ENCODE peak calls at places on chromosomes 11 and 22, in four cellular contexts. T is transverse colon, F is stomach, J is BE2C. H is an unnamed sample.

GRCh38 chr22:50274311-50274710 is 4.1 kb upstream of the MAPK11 start:
- DNase-seq in F (peak), T (peak), J (peak), H (peak)

GRCh38 chr11:12802418-12803085 is 128.3 kb downstream of the TEAD1 start:
- DNase-seq in F (peak), T (peak), J (peak), H (peak)

GRCh38 chr11:119590651-119591308 is 138.2 kb downstream of the NECTIN1 start:
- DNase-seq in F (peak), T (no peak), J (no peak), H (no peak)

GRCh38 chr11:129694966-129695365 is 120.7 kb upstream of the TMEM45B start:
- DNase-seq in F (no peak), J (no peak), T (no peak), H (no peak)

GRCh38 chr22:50439314-50440250 is 35.3 kb downstream of the SBF1 start:
- DNase-seq in F (no peak), J (peak), T (no peak), H (no peak)

GRCh38 chr22:30325724-30326703 is 727 bp downstream of the TBC1D10A start:
- DNase-seq in T (peak), F (peak), J (no peak), H (peak)

GRCh38 chr22:46149493-46149997 is 781 bp upstream of the PPARA start:
- DNase-seq in T (peak), J (no peak), F (peak), H (peak)

GRCh38 chr11:123653997-123654565 is 343 bp downstream of the SCN3B start:
- DNase-seq in J (no peak), T (peak), F (peak), H (peak)

GRCh38 chr11:45097721-45098493 is 48.5 kb upstream of the PRDM11 start:
- DNase-seq in F (no peak), J (no peak), T (peak), H (peak)

GRCh38 chr11:96643173-96643572 is 253.4 kb downstream of the JRKL start:
- DNase-seq in J (no peak), F (no peak), T (no peak), H (no peak)

GRCh38 chr11:7486731-7487130 is 1.4 kb downstream of the OLFML1 start:
- DNase-seq in J (no peak), F (no peak), T (no peak), H (peak)

GRCh38 chr11:61826930-61827572 is 1.0 kb upstream of the FADS2 start:
- DNase-seq in T (no peak), F (no peak), J (no peak), H (no peak)

GRCh38 chr11:111834432-111835163 is 36.8 kb downstream of the ALG9 start:
- DNase-seq in T (no peak), J (no peak), F (no peak), H (no peak)

GRCh38 chr11:2088284-2088683 is 50.9 kb downstream of the IGF2 start:
- DNase-seq in T (no peak), J (no peak), F (peak), H (no peak)

GRCh38 chr22:34736081-34736480 is 329.9 kb upstream of the ISX start:
- DNase-seq in T (no peak), F (no peak), J (no peak), H (no peak)

GRCh38 chr11:555500-556174 is 4.9 kb downstream of the LMNTD2 start:
- DNase-seq in J (no peak), F (no peak), T (no peak), H (peak)

GRCh38 chr11:19903620-19904069 is 191.0 kb downstream of the NAV2 start:
- DNase-seq in J (peak), T (peak), F (peak), H (peak)

GRCh38 chr11:70306586-70307033 is 36.1 kb downstream of the PPFIA1 start:
- DNase-seq in T (no peak), J (no peak), F (no peak), H (no peak)

GRCh38 chr11:12577746-12578644 is 96.2 kb upstream of the TEAD1 start:
- DNase-seq in F (no peak), J (no peak), T (no peak), H (no peak)

GRCh38 chr22:17260950-17261349 is 41.7 kb upstream of the ADA2 start:
- DNase-seq in J (no peak), T (no peak), F (no peak), H (no peak)

GRCh38 chr22:32389685-32390084 is 22.4 kb downstream of the RTCB start:
- DNase-seq in J (peak), F (no peak), T (no peak), H (peak)

GRCh38 chr11:35377262-35377661 is 42.1 kb downstream of the SLC1A2 start:
- DNase-seq in J (no peak), F (no peak), T (no peak), H (no peak)

GRCh38 chr11:101867951-101868350 is 46.9 kb upstream of the CEP126 start:
- DNase-seq in T (no peak), F (no peak), J (no peak), H (no peak)

GRCh38 chr11:109798521-109798920 is 294.7 kb upstream of the ZC3H12C start:
- DNase-seq in J (no peak), T (no peak), F (no peak), H (no peak)

GRCh38 chr11:38160433-38160832 is 1562.4 kb upstream of the RAG2 start:
- DNase-seq in J (no peak), T (no peak), F (no peak), H (no peak)

GRCh38 chr11:48006301-48006992 is 26.1 kb downstream of the PTPRJ start:
- DNase-seq in J (no peak), F (no peak), T (no peak), H (no peak)

GRCh38 chr22:37557321-37558001 is 2.8 kb upstream of the CDC42EP1 start:
- DNase-seq in F (no peak), J (no peak), T (no peak), H (no peak)

GRCh38 chr11:100925935-100926334 is 203.7 kb downstream of the PGR start:
- DNase-seq in J (no peak), F (no peak), T (no peak), H (no peak)

GRCh38 chr22:46085831-46086576 is 64.3 kb upstream of the PPARA start:
- DNase-seq in T (peak), F (peak), J (peak), H (no peak)

GRCh38 chr11:80103149-80103859 is 662.5 kb upstream of the TENM4 start:
- DNase-seq in J (no peak), T (no peak), F (no peak), H (no peak)

GRCh38 chr11:34243620-34244493 is 114.0 kb downstream of the ABTB2 start:
- DNase-seq in F (peak), J (no peak), T (peak), H (peak)

GRCh38 chr11:30282289-30282631 is 40.6 kb upstream of the ARL14EP start:
- DNase-seq in J (no peak), T (peak), F (no peak), H (no peak)

GRCh38 chr11:129427376-129427775 is 51.7 kb downstream of the BARX2 start:
- DNase-seq in T (no peak), F (no peak), J (no peak), H (no peak)

GRCh38 chr22:48517039-48518030 is 1310.3 kb downstream of the BRD1 start:
- DNase-seq in F (no peak), J (no peak), T (no peak), H (no peak)

GRCh38 chr22:43488031-43488892 is 76.4 kb downstream of the MPPED1 start:
- DNase-seq in J (no peak), F (no peak), T (no peak), H (no peak)

GRCh38 chr11:16611395-16612233 is 126.8 kb upstream of the C11orf58 start:
- DNase-seq in T (no peak), F (no peak), J (no peak), H (no peak)

GRCh38 chr11:65440831-65441499 is 18.4 kb downstream of the NEAT1 start:
- DNase-seq in T (no peak), F (no peak), J (no peak), H (peak)

GRCh38 chr11:125626381-125626950 is 1.5 kb downstream of the CHEK1 start:
- DNase-seq in J (no peak), F (no peak), T (no peak), H (no peak)

GRCh38 chr11:72102631-72102945 is 509 bp downstream of the LAMTOR1 start:
- DNase-seq in J (no peak), T (no peak), F (no peak), H (no peak)

GRCh38 chr11:72102946-72103753 is at the start of gene LAMTOR1:
- DNase-seq in J (peak), T (peak), F (peak), H (peak)

GRCh38 chr11:72102162-72102561 is 935 bp downstream of the LAMTOR1 start:
- DNase-seq in T (no peak), J (no peak), F (no peak), H (no peak)

GRCh38 chr11:72105888-72106287 is at the start of gene TOMT:
- DNase-seq in J (no peak), F (no peak), T (no peak), H (no peak)

GRCh38 chr11:72103754-72104167 is 664 bp upstream of the LAMTOR1 start:
- DNase-seq in T (no peak), J (no peak), F (no peak), H (no peak)
- H3K4me3 ChIP-seq in T (peak), J (peak), F (peak), H (no peak)

DNA sequence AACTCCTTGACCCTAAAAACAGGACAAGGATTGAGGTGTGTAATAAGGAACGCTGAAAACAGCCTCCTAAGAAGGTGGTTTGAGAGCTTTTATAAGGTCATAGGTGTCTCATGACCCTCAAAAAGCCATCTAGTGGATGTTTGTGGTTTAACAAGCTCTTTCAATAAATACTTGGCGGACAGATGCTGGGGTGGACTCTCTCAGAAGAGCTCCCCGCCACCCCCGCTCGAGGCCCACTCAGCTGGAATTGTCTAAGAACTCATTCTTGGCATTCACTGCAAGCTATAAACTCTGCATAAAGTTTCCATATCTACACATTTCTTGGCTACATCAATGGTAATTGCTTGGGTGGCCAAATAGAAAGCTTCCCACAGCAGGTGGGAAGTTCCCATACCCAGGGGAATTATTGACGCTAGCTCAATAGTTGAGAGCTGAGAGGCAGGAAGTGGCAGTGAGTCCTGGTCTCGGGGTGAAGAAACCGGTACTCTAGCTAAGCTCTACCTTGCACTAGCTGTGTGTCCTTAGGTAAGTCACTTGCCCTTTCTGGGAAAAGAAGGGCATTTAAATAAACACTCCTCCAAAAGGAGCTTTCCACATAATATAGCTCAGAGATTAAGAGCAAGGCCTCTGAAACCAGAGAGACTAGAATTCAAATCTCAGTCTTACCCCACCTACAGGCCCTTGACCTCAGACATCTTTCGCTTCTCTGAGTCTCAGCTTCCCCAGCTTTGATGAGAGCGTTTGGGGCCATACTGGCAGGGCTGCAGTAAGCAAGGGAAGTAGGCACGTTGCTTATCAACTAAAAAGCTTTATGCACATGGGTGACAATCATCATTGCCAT is 6.4 kb downstream of the MS4A15 start:
- DNase-seq in T (no peak), J (no peak), F (no peak), H (no peak)
- TF ChIP-seq CTCF in T (peak), J (peak), F (no peak), H (no peak)

GRCh38 chr11:10908215-10908990 is 50.5 kb upstream of the ZBED5 start:
- DNase-seq in F (no peak), J (no peak), T (no peak), H (peak)
- H3K4me3 ChIP-seq in F (no peak), J (no peak), T (no peak), H (no peak)

GRCh38 chr22:19914201-19914943 is 27.2 kb upstream of the COMT start:
- DNase-seq in F (no peak), T (no peak), J (no peak), H (no peak)

GRCh38 chr22:19911540-19912235 is 29.9 kb upstream of the COMT start:
- DNase-seq in T (no peak), J (no peak), F (no peak), H (no peak)

GRCh38 chr22:19910180-19910744 is 31.3 kb upstream of the COMT start:
- DNase-seq in J (no peak), F (no peak), T (no peak), H (no peak)

GRCh38 chr22:19913337-19913936 is 28.1 kb upstream of the COMT start:
- DNase-seq in F (no peak), T (no peak), J (no peak), H (no peak)

GRCh38 chr22:19912236-19912999 is 29.2 kb upstream of the COMT start:
- DNase-seq in T (no peak), F (peak), J (no peak), H (peak)
- TF ChIP-seq CTCF in T (no peak), F (no peak), J (no peak), H (no peak)

GRCh38 chr11:69123593-69124545 is 31.9 kb upstream of the SMIM38 start:
- DNase-seq in F (no peak), J (no peak), T (no peak), H (no peak)
- H3K4me3 ChIP-seq in F (no peak), J (no peak), T (no peak), H (no peak)

GRCh38 chr11:86955111-86955673 is at the start of gene FZD4:
- DNase-seq in F (peak), T (peak), J (peak), H (peak)

GRCh38 chr11:86952933-86953637 is 2.1 kb downstream of the FZD4 start:
- DNase-seq in T (no peak), F (no peak), J (no peak), H (no peak)

GRCh38 chr11:86958259-86958658 is 3.1 kb upstream of the FZD4 start:
- DNase-seq in F (no peak), T (no peak), J (no peak), H (no peak)

GRCh38 chr11:86954288-86955110 is 696 bp downstream of the FZD4 start:
- DNase-seq in T (peak), F (no peak), J (peak), H (peak)

DNA sequence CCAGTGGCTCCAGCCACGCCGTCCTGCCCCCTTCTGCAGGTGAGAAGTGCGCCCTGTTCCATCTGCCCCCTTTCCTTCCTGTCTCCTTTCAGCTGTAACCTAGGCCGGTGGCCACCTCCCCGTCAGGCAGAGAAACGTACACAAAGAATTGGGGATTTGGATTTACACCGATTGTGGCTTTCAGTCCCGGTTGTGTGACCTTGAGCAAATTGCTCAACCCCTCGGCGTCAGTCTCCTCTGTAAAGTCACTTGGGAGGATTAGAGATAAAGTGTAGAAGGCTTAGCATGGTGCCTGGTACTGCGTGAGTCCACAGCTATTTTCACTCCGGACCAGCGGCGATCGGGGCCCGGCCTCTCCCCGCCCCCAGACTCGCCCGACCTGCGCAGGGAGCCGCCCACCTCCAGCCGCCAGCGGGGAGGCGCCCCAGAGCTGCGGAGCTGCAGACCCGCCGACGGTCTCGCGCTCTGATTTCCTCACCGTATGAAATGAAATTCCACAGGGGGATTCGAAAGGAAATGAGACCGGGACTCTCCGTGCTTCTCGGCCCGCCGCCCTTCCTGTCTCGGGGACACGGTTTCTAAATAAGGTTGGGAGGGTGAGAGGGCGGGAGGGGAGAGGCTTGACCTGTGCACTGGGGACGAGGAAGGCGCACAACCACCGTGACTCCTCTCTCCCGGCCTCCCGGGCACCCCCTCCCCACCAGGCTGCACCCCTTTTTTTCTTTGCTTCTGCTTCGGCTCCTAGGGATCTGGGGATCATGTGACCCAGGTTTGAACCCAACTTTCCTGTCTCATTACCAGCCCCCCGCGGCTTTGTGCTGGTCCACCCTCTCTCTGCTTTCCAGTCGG is 703 bp upstream of the FZD4 start:
- DNase-seq in J (peak), T (peak), F (peak), H (peak)
- TF ChIP-seq CTCF in J (peak), T (peak), F (no peak), H (peak)

DNA sequence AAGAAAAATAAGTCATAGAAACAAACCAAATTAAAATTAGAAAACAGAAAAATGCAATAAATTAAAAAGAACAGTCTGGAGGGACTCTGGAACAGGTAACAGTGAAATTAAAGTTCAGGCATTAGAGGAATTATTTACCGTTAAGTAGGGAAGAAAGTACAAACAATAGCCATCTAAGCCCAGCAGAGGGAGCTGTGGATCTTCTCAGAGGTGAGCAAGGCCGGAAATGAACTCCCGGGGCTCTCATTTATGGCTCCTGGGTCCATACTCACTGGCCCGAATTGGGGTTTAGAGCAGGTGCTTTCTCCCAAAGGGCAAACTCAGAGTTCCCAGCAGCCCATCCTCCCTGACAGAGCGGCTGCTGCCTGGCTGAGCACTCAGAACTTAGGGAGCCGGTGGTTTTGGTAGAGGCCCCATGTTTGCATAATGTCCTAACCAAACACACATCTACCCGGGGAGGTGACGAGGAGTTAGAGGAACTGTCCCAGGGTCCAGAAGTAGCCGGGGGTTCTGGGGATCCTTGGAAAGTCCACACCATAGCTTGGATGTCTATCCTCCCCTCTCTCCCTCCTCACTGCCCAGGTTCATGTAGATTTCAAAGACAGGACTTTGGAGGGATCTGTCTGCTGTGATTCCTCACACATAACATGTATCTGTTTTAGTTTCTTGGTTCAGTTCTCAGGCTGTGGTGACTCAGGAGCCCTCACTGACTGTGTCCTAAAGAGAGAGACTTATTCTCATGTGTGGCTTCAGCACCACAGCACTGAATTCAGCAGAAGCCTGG is 87.7 kb upstream of the VPREB1 start:
- DNase-seq in T (peak), J (peak), F (peak), H (peak)
- H3K4me3 ChIP-seq in T (no peak), J (no peak), F (no peak), H (no peak)

DNA sequence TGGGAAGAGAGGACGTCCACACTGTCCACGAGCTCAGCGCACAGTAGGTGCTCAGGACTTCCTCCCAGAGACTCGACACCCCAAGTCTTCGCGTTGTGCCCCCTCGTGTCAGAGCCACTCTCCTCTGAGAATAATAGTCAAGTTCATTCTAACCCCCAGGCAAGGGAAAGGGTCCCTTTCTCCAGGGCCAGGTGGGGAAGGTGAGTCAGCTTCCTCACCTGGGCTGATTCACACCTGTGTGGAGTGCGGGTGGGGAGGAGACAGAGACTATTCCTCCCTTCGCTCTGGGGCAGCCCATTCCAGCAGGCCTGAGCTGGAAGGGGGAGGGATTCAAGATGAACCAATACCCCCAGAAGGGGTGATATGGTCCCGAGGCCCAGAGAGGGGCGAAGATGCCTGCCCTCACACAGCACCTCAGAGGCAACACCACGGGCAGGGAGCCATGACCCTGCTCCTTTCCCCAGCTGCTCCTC is 29.1 kb downstream of the RPL3 start:
- DNase-seq in F (no peak), T (no peak), J (no peak), H (no peak)
- TF ChIP-seq CTCF in F (no peak), T (no peak), J (no peak), H (no peak)

H was measured in thyroid gland.